ENCODE peak calls at places on chromosomes 2 and 18, in six cellular contexts. G is CD8-positive, alpha-beta T cell; K is AG04450; S is cardiac muscle cell; H is NB4; M is HFFc6. I is an unnamed sample.

GRCh38 chr18:57959278-57959677 is 84.7 kb upstream of the NEDD4L start:
- DNase-seq in K (peak; percentile 1), M (peak; percentile 53), G (no peak), H (peak; percentile 29), S (peak; percentile 56), I (peak; percentile 32)

GRCh38 chr2:25269234-25269633 is 72.5 kb downstream of the DNMT3A start:
- DNase-seq in K (no peak), S (no peak), M (no peak), G (no peak), H (no peak), I (no peak)

GRCh38 chr2:156708051-156708450 is 271.9 kb downstream of the GPD2 start:
- DNase-seq in G (no peak), S (no peak), M (no peak), H (no peak), K (no peak), I (no peak)

GRCh38 chr2:112958428-112959108 is 19.2 kb upstream of the IL36G start:
- DNase-seq in M (peak; percentile 52), S (peak; percentile 78), K (peak; percentile 30), G (no peak), H (peak; percentile 90), I (peak; percentile 40)

GRCh38 chr2:138293045-138293444 is 208.5 kb upstream of the SPOPL start:
- DNase-seq in G (no peak), H (no peak), S (no peak), M (no peak), K (no peak), I (no peak)

GRCh38 chr2:226985227-226985946 is 149.5 kb downstream of the RHBDD1 start:
- DNase-seq in S (peak; percentile 89), K (peak; percentile 66), M (peak; percentile 79), G (no peak), H (peak; percentile 60), I (peak; percentile 39)

GRCh38 chr2:185337033-185337432 is 401.6 kb upstream of the FSIP2 start:
- DNase-seq in M (no peak), K (no peak), H (no peak), S (no peak), G (no peak), I (no peak)

GRCh38 chr2:213216461-213216860 is 65.0 kb upstream of the IKZF2 start:
- DNase-seq in H (no peak), S (peak; percentile 89), G (no peak), K (no peak), M (peak; percentile 46), I (no peak)

GRCh38 chr18:72086421-72086820 is 457.7 kb downstream of the CBLN2 start:
- DNase-seq in K (no peak), H (peak; percentile 49), S (peak; percentile 29), M (no peak), G (no peak), I (no peak)

GRCh38 chr18:987325-988186 is 82.9 kb downstream of the ADCYAP1 start:
- DNase-seq in G (no peak), S (peak; percentile 92), M (no peak), K (no peak), H (no peak), I (no peak)

GRCh38 chr2:64667535-64667934 is 13.8 kb upstream of the SERTAD2 start:
- DNase-seq in K (no peak), G (no peak), H (peak; percentile 47), M (no peak), S (no peak), I (no peak)

GRCh38 chr2:84461310-84461709 is 2.2 kb upstream of the SUCLG1 start:
- DNase-seq in S (no peak), H (no peak), K (no peak), M (no peak), G (no peak), I (no peak)

GRCh38 chr18:47149457-47150028 is 757 bp downstream of the HDHD2 start:
- DNase-seq in S (peak; percentile 17), K (no peak), H (peak; percentile 45), G (no peak), M (no peak), I (peak; percentile 8)

GRCh38 chr2:164905307-164905706 is 50.0 kb downstream of the SLC38A11 start:
- DNase-seq in S (no peak), M (no peak), K (no peak), H (no peak), G (no peak), I (no peak)

GRCh38 chr2:15673919-15674636 is 82.4 kb downstream of the DDX1 start:
- DNase-seq in S (peak; percentile 69), M (peak; percentile 25), G (no peak), H (peak; percentile 40), K (peak; percentile 6), I (no peak)

GRCh38 chr2:229261076-229261475 is 10.0 kb downstream of the PID1 start:
- DNase-seq in H (no peak), S (no peak), K (no peak), M (no peak), G (no peak), I (no peak)

GRCh38 chr2:179410552-179411356 is 146.1 kb upstream of the SESTD1 start:
- DNase-seq in G (no peak), M (peak; percentile 58), K (peak; percentile 23), S (peak; percentile 79), H (peak; percentile 63), I (peak; percentile 47)

GRCh38 chr2:177724398-177725287 is 332.1 kb downstream of the AGPS start:
- DNase-seq in H (peak; percentile 70), K (peak; percentile 7), M (peak; percentile 37), G (peak; percentile 10), S (peak; percentile 68), I (peak; percentile 76)

GRCh38 chr18:1104265-1104792 is 199.7 kb downstream of the ADCYAP1 start:
- DNase-seq in H (no peak), K (no peak), M (no peak), S (peak; percentile 86), G (no peak), I (no peak)

GRCh38 chr2:207180741-207181140 is 15.0 kb upstream of the KLF7 start:
- DNase-seq in K (no peak), H (no peak), G (no peak), M (peak; percentile 17), S (no peak), I (no peak)

GRCh38 chr2:106192752-106193490 is 1.2 kb downstream of the UXS1 start:
- DNase-seq in K (peak; percentile 65), G (peak; percentile 22), H (peak; percentile 91), M (peak; percentile 59), S (peak; percentile 92), I (peak; percentile 18)

GRCh38 chr18:79507076-79507545 is 111.4 kb downstream of the NFATC1 start:
- DNase-seq in H (peak; percentile 58), K (no peak), M (no peak), G (no peak), S (peak; percentile 92), I (peak; percentile 70)

GRCh38 chr18:55781481-55781957 is 193.5 kb upstream of the TCF4 start:
- DNase-seq in G (no peak), H (peak; percentile 10), S (peak; percentile 86), M (peak; percentile 72), K (no peak), I (peak; percentile 63)

GRCh38 chr2:28639836-28640235 is 111.8 kb upstream of the PPP1CB start:
- DNase-seq in K (no peak), S (no peak), G (no peak), H (no peak), M (no peak), I (no peak)

GRCh38 chr2:112493048-112493447 is 11.1 kb downstream of the TTL start:
- DNase-seq in H (peak; percentile 31), K (no peak), G (no peak), M (no peak), S (peak; percentile 13), I (no peak)

GRCh38 chr2:68714866-68715265 is 19.7 kb upstream of the ARHGAP25 start:
- DNase-seq in M (no peak), G (no peak), H (peak; percentile 98), S (no peak), K (no peak), I (no peak)

GRCh38 chr2:84963692-84964405 is 7.1 kb upstream of the KCMF1 start:
- DNase-seq in H (peak; percentile 81), S (peak; percentile 87), M (peak; percentile 90), K (peak; percentile 86), G (no peak), I (no peak)

GRCh38 chr18:58754544-58755068 is 83.3 kb downstream of the MALT1 start:
- DNase-seq in G (no peak), S (no peak), H (peak; percentile 73), M (no peak), K (no peak), I (no peak)

GRCh38 chr2:195477996-195478382 is 179.0 kb upstream of the SLC39A10 start:
- DNase-seq in K (no peak), S (peak; percentile 44), G (no peak), M (no peak), H (no peak), I (no peak)

GRCh38 chr2:160332318-160332717 is 132.2 kb upstream of the ITGB6 start:
- DNase-seq in G (no peak), S (peak; percentile 72), K (no peak), H (peak; percentile 73), M (no peak), I (peak; percentile 46)

GRCh38 chr2:215145611-215146010 is 7.2 kb upstream of the ABCA12 start:
- DNase-seq in S (peak; percentile 67), H (no peak), K (no peak), M (no peak), G (no peak), I (no peak)
- TF ChIP-seq CTCF in S (no peak), H (no peak), K (no peak), M (no peak), G (no peak), I (no peak)

GRCh38 chr2:232523682-232524597 is 2.0 kb upstream of the CHRND start:
- DNase-seq in S (peak; percentile 44), M (no peak), G (no peak), K (no peak), H (peak; percentile 90), I (peak; percentile 69)
- TF ChIP-seq CTCF in S (peak; percentile 36), M (peak; percentile 31), G (no peak), K (no peak), H (peak; percentile 55), I (peak; percentile 27)

DNA sequence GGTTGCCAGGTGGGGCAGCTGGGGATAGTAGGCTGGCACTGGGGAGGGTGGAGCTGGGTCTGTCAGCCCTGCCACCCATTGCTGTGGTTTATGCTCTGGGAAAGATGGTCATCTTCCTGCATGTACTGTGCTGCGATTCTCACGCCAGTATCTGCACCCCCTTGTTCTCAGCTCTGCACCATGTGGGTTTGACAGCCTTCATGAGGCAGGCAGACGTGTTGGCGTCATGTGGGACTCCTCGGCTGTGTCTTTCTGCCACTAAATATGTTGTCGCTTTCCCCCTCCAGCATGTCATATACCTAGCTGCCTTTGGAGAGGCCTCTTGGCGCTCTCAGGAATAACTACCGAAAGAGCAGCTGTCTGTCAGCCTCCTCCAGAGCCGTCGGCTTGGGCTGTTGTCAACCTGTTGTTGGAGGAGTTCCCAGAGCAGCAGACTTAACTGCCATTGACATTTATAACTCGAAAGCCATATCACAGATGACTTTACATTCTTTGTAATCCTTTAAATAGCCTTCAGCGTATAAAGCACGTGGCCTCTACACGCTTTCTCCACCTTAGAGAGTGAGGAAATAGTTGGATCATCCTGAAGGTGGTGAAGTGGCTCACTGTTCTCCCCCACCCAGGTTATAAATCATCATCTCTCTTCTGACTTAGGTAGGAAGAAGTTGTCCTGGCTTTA is 80.4 kb upstream of the MGAT5 start:
- DNase-seq in K (no peak), S (no peak), M (no peak), G (no peak), H (no peak), I (no peak)
- TF ChIP-seq CTCF in K (no peak), S (no peak), M (no peak), G (no peak), H (no peak), I (no peak)

DNA sequence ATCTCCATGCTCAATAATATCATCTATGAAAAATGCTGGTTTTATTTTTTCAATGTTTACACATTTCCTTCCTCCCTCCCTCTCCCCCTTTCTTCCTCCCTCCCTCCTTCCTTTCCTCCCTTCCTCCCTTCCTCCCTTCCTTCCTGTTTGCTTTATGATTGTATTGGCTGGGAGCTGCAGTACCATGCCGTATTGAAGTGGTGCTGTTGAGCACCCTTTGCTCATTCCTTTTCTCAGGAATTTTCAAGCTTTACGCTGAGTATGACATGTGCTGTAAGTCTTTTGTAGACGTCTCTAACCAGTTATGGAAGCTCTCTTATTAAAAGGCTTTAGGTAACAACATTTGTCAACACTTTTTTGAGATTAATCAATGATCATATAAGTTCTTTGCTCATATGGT is 100.4 kb downstream of the SNTG2 start:
- DNase-seq in G (no peak), M (no peak), H (no peak), K (no peak), S (peak; percentile 30), I (no peak)
- TF ChIP-seq CTCF in G (no peak), M (peak; percentile 56), H (no peak), K (peak; percentile 52), S (peak; percentile 20), I (peak; percentile 23)

I was measured in endothelial cell.